ENCODE peak calls at places on chromosomes 2 and 18, in five cellular contexts. J, T, A, N and W are unnamed samples.
A peak's percentile ranks its signal among the peaks of the same experiment; 100 is the strongest.

GRCh38 chr2:20008703-20009102 is 3.8 kb downstream of the MATN3 start:
- DNase-seq in A (no peak), N (no peak), J (no peak), T (no peak), W (no peak)

GRCh38 chr2:74708296-74708695 is 54.2 kb downstream of the SEMA4F start:
- DNase-seq in T (no peak), J (no peak), N (no peak), A (no peak), W (peak; percentile 24)

GRCh38 chr18:29430416-29430815 is 1253.5 kb upstream of the CDH2 start:
- DNase-seq in T (no peak), N (no peak), A (no peak), J (no peak), W (peak; percentile 20)

GRCh38 chr18:12621737-12622306 is 36.1 kb downstream of the SPIRE1 start:
- DNase-seq in N (peak; percentile 70), A (no peak), T (no peak), J (no peak), W (peak; percentile 55)

GRCh38 chr2:225600444-225600843 is 200.9 kb downstream of the NYAP2 start:
- DNase-seq in J (no peak), A (no peak), N (peak; percentile 1), T (no peak), W (no peak)

GRCh38 chr2:222912117-222912516 is 51.3 kb downstream of the ACSL3 start:
- DNase-seq in A (no peak), N (peak; percentile 88), J (no peak), T (peak; percentile 96), W (peak; percentile 50)

GRCh38 chr2:29920631-29921559 is 491 bp downstream of the ALK start:
- DNase-seq in N (peak; percentile 1), J (no peak), T (peak; percentile 3), A (peak; percentile 35), W (no peak)

GRCh38 chr2:212537311-212538155 is 1.1 kb downstream of the ERBB4 start:
- DNase-seq in J (no peak), N (no peak), T (peak; percentile 30), A (peak; percentile 54), W (peak; percentile 20)

GRCh38 chr18:38006541-38006940 is 440.9 kb upstream of the CELF4 start:
- DNase-seq in J (no peak), N (no peak), A (no peak), T (no peak), W (no peak)

GRCh38 chr2:230067990-230068657 is 600 bp downstream of the SLC16A14 start:
- DNase-seq in T (peak; percentile 68), J (peak; percentile 19), N (peak; percentile 28), A (peak; percentile 65), W (peak; percentile 19)

GRCh38 chr2:186693446-186693842 is 416 bp upstream of the FAM171B start:
- DNase-seq in T (no peak), A (no peak), J (no peak), N (no peak), W (no peak)

GRCh38 chr2:174776223-174776622 is 12.0 kb upstream of the CHRNA1 start:
- DNase-seq in A (no peak), J (no peak), T (no peak), N (no peak), W (no peak)

GRCh38 chr2:33678447-33678846 is 79.3 kb upstream of the FAM98A start:
- DNase-seq in T (no peak), N (no peak), J (no peak), A (no peak), W (no peak)

GRCh38 chr2:233068762-233069418 is 8.7 kb downstream of the INPP5D start:
- DNase-seq in A (no peak), T (no peak), N (no peak), J (no peak), W (no peak)

GRCh38 chr2:213451542-213452256 is 167.4 kb downstream of the SPAG16 start:
- DNase-seq in N (no peak), J (no peak), T (no peak), A (no peak), W (no peak)

GRCh38 chr18:24276994-24277393 is 120.6 kb downstream of the OSBPL1A start:
- DNase-seq in J (no peak), T (no peak), A (no peak), N (no peak), W (no peak)

GRCh38 chr2:103435010-103435409 is 673.2 kb downstream of the TMEM182 start:
- DNase-seq in A (no peak), T (no peak), N (no peak), J (no peak), W (no peak)

GRCh38 chr2:171985076-171985475 is 14.7 kb upstream of the METAP1D start:
- DNase-seq in T (no peak), J (no peak), N (no peak), A (no peak), W (no peak)

GRCh38 chr2:117958186-117958585 is 55.7 kb downstream of the CCDC93 start:
- DNase-seq in T (no peak), N (peak; percentile 63), A (no peak), J (no peak), W (peak; percentile 80)

GRCh38 chr2:26614205-26615128 is 26.7 kb downstream of the CIB4 start:
- DNase-seq in N (no peak), A (no peak), T (no peak), J (no peak), W (no peak)

GRCh38 chr2:38572167-38572566 is 30.6 kb downstream of the HNRNPLL start:
- DNase-seq in N (peak; percentile 70), A (peak; percentile 46), T (no peak), J (no peak), W (peak; percentile 94)

GRCh38 chr2:109457811-109458210 is 156.0 kb downstream of the SEPTIN10 start:
- DNase-seq in A (no peak), T (peak; percentile 38), J (no peak), N (no peak), W (no peak)

GRCh38 chr2:145692971-145693478 is 1173.1 kb upstream of the ZEB2 start:
- DNase-seq in A (no peak), T (peak; percentile 13), J (no peak), N (peak; percentile 96), W (peak; percentile 91)

GRCh38 chr2:63792523-63792922 is 49.2 kb upstream of the UGP2 start:
- DNase-seq in A (no peak), N (peak; percentile 66), J (no peak), T (no peak), W (peak; percentile 77)

GRCh38 chr18:77702686-77703085 is 453.0 kb downstream of the GALR1 start:
- DNase-seq in J (peak; percentile 53), N (peak; percentile 5), T (peak; percentile 18), A (peak; percentile 14), W (peak; percentile 10)

GRCh38 chr2:144708641-144709040 is 188.7 kb upstream of the ZEB2 start:
- DNase-seq in T (no peak), J (no peak), A (no peak), N (no peak), W (no peak)

DNA sequence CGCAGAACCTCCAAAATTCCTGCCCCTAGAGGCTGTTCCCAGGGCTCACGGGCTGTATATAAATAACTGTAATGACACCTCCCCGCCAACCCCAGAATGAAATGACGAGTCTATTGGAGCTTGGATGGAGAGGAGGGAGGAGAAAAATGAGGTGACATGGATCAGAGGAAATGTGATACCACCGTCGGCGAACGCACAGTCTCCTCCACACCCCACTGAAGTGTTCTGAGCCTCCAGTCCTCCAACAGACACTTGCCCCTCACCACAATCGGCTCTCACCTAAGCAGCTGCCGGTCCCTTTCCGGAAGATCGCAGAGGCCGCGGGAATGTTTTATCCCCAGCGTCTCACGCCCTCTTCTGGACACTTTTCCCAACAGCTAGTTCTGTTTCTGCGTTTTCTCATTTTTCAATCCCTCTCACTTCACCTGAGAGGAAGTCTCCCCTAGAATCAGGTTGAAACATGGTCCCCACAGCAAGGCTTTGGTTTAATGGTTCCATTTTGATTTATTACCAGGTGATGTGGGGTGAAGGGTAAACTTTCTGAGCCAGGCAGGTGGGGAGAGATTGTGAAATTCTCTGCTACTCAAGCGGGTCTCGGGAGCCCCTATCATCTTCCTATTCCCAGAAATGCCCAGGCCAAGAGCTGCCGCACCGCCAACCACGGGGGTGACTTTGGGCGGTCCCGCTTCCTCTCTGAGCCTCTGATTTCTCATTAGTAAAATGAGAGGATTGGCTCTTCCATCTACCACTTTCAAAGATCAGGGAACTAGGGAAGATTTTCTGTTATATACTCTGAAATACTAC is 9.1 kb upstream of the MYO5B start:
- DNase-seq in N (peak; percentile 22), A (peak; percentile 17), J (no peak), T (peak; percentile 43), W (peak; percentile 39)
- H3K4me3 ChIP-seq in N (no peak overlapping the region), A (peak overlapping the region; percentile 25), J (no peak overlapping the region), T (no peak overlapping the region), W (no peak overlapping the region)

GRCh38 chr18:62196079-62196478 is 9.0 kb downstream of the RELCH start:
- DNase-seq in N (no peak), T (no peak), A (no peak), J (no peak), W (no peak)
- TF ChIP-seq CTCF in N (no peak), T (no peak), A (no peak), J (peak; percentile 20), W (no peak)

GRCh38 chr2:85853499-85854165 is 35.2 kb downstream of the ST3GAL5 start:
- DNase-seq in T (peak; percentile 70), A (no peak), N (no peak), J (peak; percentile 69), W (no peak)

GRCh38 chr2:85852078-85852790 is 36.6 kb downstream of the ST3GAL5 start:
- DNase-seq in J (no peak), N (no peak), T (no peak), A (no peak), W (no peak)

GRCh38 chr2:85852979-85853498 is 35.8 kb downstream of the ST3GAL5 start:
- DNase-seq in J (peak; percentile 72), N (no peak), A (peak; percentile 31), T (peak; percentile 87), W (no peak)

GRCh38 chr2:85851253-85851955 is 37.4 kb downstream of the ST3GAL5 start:
- DNase-seq in J (no peak), N (no peak), A (peak; percentile 72), T (peak; percentile 42), W (no peak)

DNA sequence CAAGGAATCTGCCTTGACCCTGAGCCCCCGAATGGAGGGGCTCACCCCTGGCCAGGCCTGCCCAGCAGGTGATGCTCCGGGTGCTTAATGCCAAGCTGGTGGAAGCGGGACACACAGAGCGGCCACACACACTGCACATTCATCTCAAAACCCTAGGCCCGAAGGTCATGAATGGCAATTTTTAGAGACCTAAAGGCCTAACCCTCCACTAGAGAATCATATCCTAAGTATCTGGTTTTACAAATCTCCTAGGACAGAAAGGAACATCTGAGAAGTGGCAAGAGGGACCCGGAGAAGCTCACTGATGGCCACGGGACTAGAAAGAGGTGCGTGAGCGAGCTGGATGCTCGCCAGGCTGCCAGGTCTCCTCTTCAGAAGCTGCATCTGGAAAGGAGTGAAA is 38.3 kb downstream of the ST3GAL5 start:
- DNase-seq in N (no peak), T (no peak), A (no peak), J (no peak), W (no peak)
- H3K4me3 ChIP-seq in N (no peak overlapping the region), T (no peak overlapping the region), A (no peak overlapping the region), J (no peak overlapping the region), W (no peak overlapping the region)

GRCh38 chr18:34224423-34225217 is at the start of gene NOL4:
- DNase-seq in A (peak; percentile 89), N (no peak), T (peak; percentile 54), J (no peak), W (no peak)
- TF ChIP-seq CTCF in A (peak; percentile 55), N (peak; percentile 18), T (peak; percentile 36), J (no peak), W (no peak)